ENCODE peak calls at places on chromosomes 2 and 18, in five cellular contexts. X is NB4, I is HL-60, J is body of pancreas, U is K562. V is an unnamed sample.

GRCh38 chr18:76546282-76546572 is 51.2 kb upstream of the ZNF516 start:
- DNase-seq in X (no peak), I (no peak), J (no peak), U (no peak), V (no peak)

GRCh38 chr2:120552800-120553471 is 182.7 kb upstream of the GLI2 start:
- DNase-seq in X (peak; percentile 53), I (peak; percentile 11), J (peak; percentile 98), U (peak; percentile 90), V (no peak)

GRCh38 chr2:240452471-240453256 is 17.2 kb downstream of the GPC1 start:
- DNase-seq in X (peak; percentile 56), I (peak; percentile 6), J (peak; percentile 77), U (peak; percentile 91), V (no peak)

GRCh38 chr2:216011320-216011849 is 2.0 kb downstream of the MREG start:
- DNase-seq in X (no peak), I (no peak), J (no peak), U (no peak), V (no peak)

GRCh38 chr2:176079851-176080539 is 3.8 kb downstream of the EVX2 start:
- DNase-seq in X (peak; percentile 89), I (no peak), J (no peak), U (peak; percentile 94), V (no peak)

GRCh38 chr2:65554765-65555561 is 122.6 kb upstream of the SPRED2 start:
- DNase-seq in X (peak; percentile 86), I (peak; percentile 5), J (no peak), U (no peak), V (no peak)

GRCh38 chr2:201074996-201075395 is 3.2 kb downstream of the NDUFB3 start:
- DNase-seq in X (no peak), I (no peak), J (no peak), U (no peak), V (no peak)

GRCh38 chr18:3511980-3512379 is 62.0 kb downstream of the TGIF1 start:
- DNase-seq in X (peak; percentile 89), I (no peak), J (no peak), U (no peak), V (peak; percentile 70)

GRCh38 chr2:68937346-68938055 is 15.2 kb downstream of the GKN2 start:
- DNase-seq in X (no peak), I (no peak), J (no peak), U (no peak), V (no peak)

GRCh38 chr2:28610583-28611201 is 114.8 kb downstream of the PLB1 start:
- DNase-seq in X (peak; percentile 46), I (no peak), J (peak; percentile 94), U (peak; percentile 30), V (peak; percentile 87)

GRCh38 chr2:211899871-211900482 is 638.6 kb downstream of the ERBB4 start:
- DNase-seq in X (no peak), I (no peak), J (no peak), U (no peak), V (no peak)

GRCh38 chr18:74281639-74282358 is 10.0 kb downstream of the CYB5A start:
- DNase-seq in X (peak; percentile 8), I (peak; percentile 13), J (no peak), U (no peak), V (no peak)

GRCh38 chr2:6497048-6497447 is 368.7 kb downstream of the CMPK2 start:
- DNase-seq in X (no peak), I (no peak), J (no peak), U (no peak), V (no peak)

GRCh38 chr2:6496376-6496775 is 369.3 kb downstream of the CMPK2 start:
- DNase-seq in X (no peak), I (no peak), J (no peak), U (no peak), V (no peak)

GRCh38 chr2:6495466-6495865 is 370.2 kb downstream of the CMPK2 start:
- DNase-seq in X (no peak), I (no peak), J (no peak), U (no peak), V (no peak)

DNA sequence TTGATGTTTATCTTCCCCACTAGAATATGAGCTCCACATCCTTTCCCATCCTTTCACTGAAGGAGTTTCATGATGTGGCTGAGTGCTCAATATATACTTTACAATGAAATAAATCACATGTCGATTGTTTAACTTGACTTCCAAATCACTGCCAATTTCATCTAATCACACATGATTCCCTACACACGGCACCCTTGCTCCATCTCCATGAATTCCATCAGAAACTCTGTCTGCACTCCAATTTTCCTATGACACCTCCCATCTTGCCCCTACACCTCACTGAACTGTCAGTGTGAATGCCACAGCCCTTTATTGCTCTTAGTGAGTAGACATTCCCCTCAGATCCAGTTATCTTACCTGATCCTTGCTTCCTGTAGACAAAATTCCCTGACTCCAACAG is 366.0 kb downstream of the CMPK2 start:
- DNase-seq in X (no peak), I (no peak), J (no peak), U (no peak), V (no peak)
- H3K4me3 ChIP-seq in X (no peak overlapping the region), I (no peak overlapping the region), J (no peak overlapping the region), U (no peak overlapping the region), V (no peak overlapping the region)

GRCh38 chr2:210626849-210627248 is 70.5 kb downstream of the CPS1 start:
- DNase-seq in X (no peak), I (no peak), J (no peak), U (no peak), V (no peak)
- H3K4me3 ChIP-seq in X (no peak overlapping the region), I (no peak overlapping the region), J (no peak overlapping the region), U (no peak overlapping the region), V (no peak overlapping the region)

GRCh38 chr2:158357122-158357521 is 99.4 kb downstream of the CCDC148 start:
- DNase-seq in X (no peak), I (no peak), J (no peak), U (no peak), V (no peak)
- H3K4me3 ChIP-seq in X (no peak overlapping the region), I (no peak overlapping the region), J (no peak overlapping the region), U (no peak overlapping the region), V (no peak overlapping the region)

GRCh38 chr18:27175914-27176313 is 9.2 kb downstream of the CHST9 start:
- DNase-seq in X (no peak), I (no peak), J (no peak), U (no peak), V (no peak)
- H3K4me3 ChIP-seq in X (no peak overlapping the region), I (no peak overlapping the region), J (no peak overlapping the region), U (no peak overlapping the region), V (no peak overlapping the region)

DNA sequence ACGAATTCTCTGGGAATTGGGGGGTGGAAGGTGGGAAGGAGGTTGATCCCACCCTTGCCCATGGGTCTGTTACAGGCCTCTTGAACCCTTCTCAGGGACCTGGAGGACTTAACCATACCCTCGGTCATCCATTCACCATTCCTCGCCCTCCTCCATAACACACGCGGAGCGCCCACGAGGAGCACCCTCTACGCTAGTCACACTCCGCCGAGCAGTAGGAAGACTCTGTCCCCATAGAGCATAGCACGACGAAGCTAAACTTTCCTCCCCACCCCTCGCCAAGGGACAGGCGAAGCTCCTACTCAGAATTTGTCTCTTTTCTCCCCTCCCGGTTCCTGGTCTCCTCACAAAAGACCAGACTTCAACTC is 611 bp upstream of the ITSN2 start:
- DNase-seq in X (no peak), I (no peak), J (no peak), U (no peak), V (no peak)
- H3K4me3 ChIP-seq in X (peak overlapping the region; percentile 66), I (peak overlapping the region; percentile 85), J (peak overlapping the region; percentile 87), U (peak overlapping the region; percentile 94), V (peak overlapping the region; percentile 85)

GRCh38 chr2:174846218-174846617 is 81.9 kb upstream of the CHRNA1 start:
- DNase-seq in X (no peak), I (no peak), J (no peak), U (no peak), V (no peak)

GRCh38 chr2:174842496-174842895 is 78.2 kb upstream of the CHRNA1 start:
- DNase-seq in X (no peak), I (no peak), J (no peak), U (no peak), V (no peak)

GRCh38 chr2:174844295-174844708 is 80.0 kb upstream of the CHRNA1 start:
- DNase-seq in X (no peak), I (no peak), J (peak; percentile 12), U (no peak), V (no peak)

GRCh38 chr2:174841931-174842330 is 77.7 kb upstream of the CHRNA1 start:
- DNase-seq in X (no peak), I (no peak), J (no peak), U (no peak), V (no peak)

DNA sequence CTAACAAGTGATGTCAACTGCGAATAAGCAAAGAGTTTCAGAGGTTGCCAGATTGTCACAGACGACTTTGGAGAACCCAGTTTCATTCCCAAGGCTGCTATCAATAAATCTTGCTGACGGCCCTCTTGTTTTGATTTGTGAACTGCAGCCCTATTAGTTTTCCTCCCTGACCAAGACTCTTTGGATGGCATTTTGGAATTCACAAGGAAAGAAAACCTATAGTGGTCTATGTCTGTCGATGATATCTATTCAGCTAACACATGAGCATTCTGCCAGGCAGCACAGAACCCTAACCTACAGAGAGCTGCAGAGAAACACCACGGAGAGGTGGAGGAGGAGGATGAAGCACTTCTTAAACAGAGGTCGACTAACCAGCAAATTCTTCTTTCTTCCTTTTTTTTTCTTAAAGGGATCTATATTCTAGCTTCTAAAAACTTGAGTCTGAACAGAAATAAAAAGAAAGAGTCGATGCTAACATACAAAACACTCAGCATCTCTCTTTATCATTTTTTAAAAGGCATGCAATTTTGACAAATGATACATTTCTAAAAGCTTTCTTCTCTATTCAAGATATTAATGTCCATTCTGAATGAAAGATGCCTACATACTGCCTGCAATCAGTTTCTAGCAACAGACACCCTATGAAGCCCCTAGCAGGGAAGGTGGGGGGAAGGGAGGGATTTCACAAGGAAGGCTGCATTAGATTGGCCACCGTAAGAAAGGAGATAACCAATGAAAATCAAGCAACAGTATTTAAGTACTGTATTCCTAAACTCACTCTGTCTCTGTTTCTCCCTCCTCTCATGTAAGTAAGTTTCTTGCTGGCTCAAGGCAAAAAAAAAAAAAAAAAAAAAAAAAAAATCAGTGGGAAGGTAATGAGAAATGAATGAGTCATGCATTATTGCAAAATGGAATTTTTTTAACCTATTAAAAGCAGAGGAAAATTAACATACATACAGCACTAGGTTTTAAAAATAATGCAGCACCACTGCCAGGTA is 83.0 kb upstream of the CHRNA1 start:
- DNase-seq in X (peak; percentile 22), I (no peak), J (no peak), U (no peak), V (peak; percentile 82)
- H3K4me3 ChIP-seq in X (no peak overlapping the region), I (no peak overlapping the region), J (no peak overlapping the region), U (no peak overlapping the region), V (peak overlapping the region; percentile 54)

GRCh38 chr2:11393711-11394236 is 49.3 kb upstream of the ROCK2 start:
- DNase-seq in X (no peak), I (no peak), J (no peak), U (no peak), V (peak; percentile 62)
- H3K4me3 ChIP-seq in X (no peak overlapping the region), I (no peak overlapping the region), J (no peak overlapping the region), U (no peak overlapping the region), V (no peak overlapping the region)

GRCh38 chr18:9508446-9509025 is 33.2 kb downstream of the RALBP1 start:
- DNase-seq in X (no peak), I (no peak), J (no peak), U (no peak), V (no peak)
- H3K4me3 ChIP-seq in X (no peak overlapping the region), I (no peak overlapping the region), J (no peak overlapping the region), U (no peak overlapping the region), V (no peak overlapping the region)

V was measured in skeletal muscle cell.